ENCODE peak calls at places on chromosomes 12 and 14, in six cellular contexts. E is HCT116; Y is gastrocnemius medialis; T is upper lobe of right lung; R is heart right ventricle; F is CD8-positive, alpha-beta memory T cell. M is an unnamed sample.

GRCh38 chr12:54526800-54527630 is 22.4 kb upstream of the PDE1B start:
- DNase-seq in E (peak; percentile 53), Y (no peak), T (no peak), R (peak; percentile 32), F (no peak), M (peak; percentile 5)

GRCh38 chr14:24315807-24316596 is 4.7 kb downstream of the LTB4R start:
- DNase-seq in E (no peak), Y (peak; percentile 31), T (peak; percentile 75), R (peak; percentile 67), F (no peak), M (no peak)

GRCh38 chr14:70722418-70722817 is 80.7 kb downstream of the TTC9 start:
- DNase-seq in E (no peak), Y (no peak), T (no peak), R (no peak), F (no peak), M (no peak)

GRCh38 chr14:93993382-93993781 is 3.7 kb upstream of the CCDC197 start:
- DNase-seq in E (no peak), Y (no peak), T (no peak), R (no peak), F (no peak), M (no peak)

GRCh38 chr14:70698288-70698687 is 56.6 kb downstream of the TTC9 start:
- DNase-seq in E (no peak), Y (peak; percentile 18), T (no peak), R (no peak), F (no peak), M (no peak)

GRCh38 chr14:58270628-58271027 is 26.0 kb downstream of the PSMA3 start:
- DNase-seq in E (no peak), Y (no peak), T (no peak), R (no peak), F (no peak), M (no peak)

GRCh38 chr14:76007852-76008251 is 22.3 kb downstream of the IFT43 start:
- DNase-seq in E (no peak), Y (no peak), T (no peak), R (no peak), F (no peak), M (no peak)

GRCh38 chr12:130281157-130281799 is 56.4 kb upstream of the PIWIL1 start:
- DNase-seq in E (no peak), Y (no peak), T (no peak), R (peak; percentile 18), F (no peak), M (no peak)

GRCh38 chr12:50240096-50240791 is 43.1 kb downstream of the LIMA1 start:
- DNase-seq in E (no peak), Y (no peak), T (no peak), R (no peak), F (no peak), M (no peak)

GRCh38 chr12:132940071-132940719 is 15.9 kb downstream of the ZNF605 start:
- DNase-seq in E (no peak), Y (no peak), T (no peak), R (no peak), F (no peak), M (peak; percentile 84)
- H3K9me3 ChIP-seq in E (peaks cover 18% of the 10 kb centered on the region), Y (peaks cover 8% of the 10 kb centered on the region), T (peaks cover 54% of the 10 kb centered on the region), R (no peaks in the 10 kb centered on the region), F (peaks cover 7% of the 10 kb centered on the region), M (peaks cover 65% of the 10 kb centered on the region)

GRCh38 chr12:69471667-69472385 is 1.6 kb downstream of the FRS2 start:
- DNase-seq in E (no peak), Y (no peak), T (no peak), R (no peak), F (no peak), M (no peak)

GRCh38 chr12:69479675-69480074 is 9.5 kb downstream of the FRS2 start:
- DNase-seq in E (no peak), Y (no peak), T (no peak), R (no peak), F (no peak), M (no peak)

GRCh38 chr12:69476276-69477017 is 6.3 kb downstream of the FRS2 start:
- DNase-seq in E (no peak), Y (no peak), T (no peak), R (no peak), F (no peak), M (no peak)

GRCh38 chr12:69473229-69473628 is 3.0 kb downstream of the FRS2 start:
- DNase-seq in E (no peak), Y (no peak), T (no peak), R (no peak), F (no peak), M (no peak)

DNA sequence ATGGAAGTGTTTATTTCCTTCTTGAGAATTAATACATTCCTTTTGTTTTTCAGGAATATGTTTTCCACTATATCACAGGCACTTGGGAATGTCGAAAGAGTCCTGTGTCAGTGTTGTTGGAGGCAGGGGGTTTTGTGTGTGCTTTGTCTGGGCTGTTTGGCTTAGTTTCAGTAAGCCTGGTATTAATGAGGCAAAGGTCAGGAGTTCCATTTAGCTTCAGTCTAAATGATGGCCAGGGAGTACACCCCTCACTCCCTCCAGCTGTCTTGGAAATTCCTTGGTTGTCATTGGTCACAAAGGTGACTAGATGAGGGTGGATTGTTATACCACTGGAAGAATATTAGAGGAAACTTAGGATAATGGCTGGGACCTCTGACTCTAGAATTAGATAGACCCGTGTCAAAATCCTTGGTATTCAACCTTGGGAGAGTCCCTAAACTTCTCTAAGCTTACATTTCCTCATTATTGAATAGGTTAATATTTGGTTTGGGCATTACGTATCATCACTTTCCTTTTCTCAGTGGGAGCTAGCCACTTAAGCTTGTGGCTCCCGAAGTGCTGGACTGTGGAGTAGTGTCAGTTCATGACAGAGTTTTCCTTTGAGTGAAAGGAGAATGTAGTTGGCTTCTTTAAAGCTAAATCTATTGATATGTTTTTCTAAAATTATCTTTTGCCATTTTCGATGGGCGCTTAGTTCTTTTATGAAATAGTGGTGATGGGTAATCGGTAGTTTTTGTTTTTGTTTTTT is 5.2 kb downstream of the FRS2 start:
- DNase-seq in E (no peak), Y (no peak), T (no peak), R (no peak), F (no peak), M (no peak)
- H3K4me1 ChIP-seq in E (peaks cover 8% of the 10 kb centered on the region), Y (peaks cover 66% of the 10 kb centered on the region), T (peaks cover 58% of the 10 kb centered on the region), R (peaks cover 3% of the 10 kb centered on the region), F (peaks cover 27% of the 10 kb centered on the region), M (peaks cover 36% of the 10 kb centered on the region)

GRCh38 chr12:76444408-76444984 is 96.3 kb upstream of the BBS10 start:
- DNase-seq in E (no peak), Y (no peak), T (no peak), R (no peak), F (no peak), M (no peak)
- H3K9me3 ChIP-seq in E (no peaks in the 10 kb centered on the region), Y (no peaks in the 10 kb centered on the region), T (no peaks in the 10 kb centered on the region), R (no peaks in the 10 kb centered on the region), F (no peaks in the 10 kb centered on the region), M (no peaks in the 10 kb centered on the region)

GRCh38 chr12:49057888-49058287 is 2.7 kb downstream of the KMT2D start:
- DNase-seq in E (no peak), Y (no peak), T (no peak), R (no peak), F (no peak), M (no peak)
- H3K4me1 ChIP-seq in E (peaks cover 17% of the 10 kb centered on the region), Y (peaks cover 49% of the 10 kb centered on the region), T (peaks cover 44% of the 10 kb centered on the region), R (peaks cover 24% of the 10 kb centered on the region), F (peaks cover 58% of the 10 kb centered on the region), M (peaks cover 38% of the 10 kb centered on the region)

DNA sequence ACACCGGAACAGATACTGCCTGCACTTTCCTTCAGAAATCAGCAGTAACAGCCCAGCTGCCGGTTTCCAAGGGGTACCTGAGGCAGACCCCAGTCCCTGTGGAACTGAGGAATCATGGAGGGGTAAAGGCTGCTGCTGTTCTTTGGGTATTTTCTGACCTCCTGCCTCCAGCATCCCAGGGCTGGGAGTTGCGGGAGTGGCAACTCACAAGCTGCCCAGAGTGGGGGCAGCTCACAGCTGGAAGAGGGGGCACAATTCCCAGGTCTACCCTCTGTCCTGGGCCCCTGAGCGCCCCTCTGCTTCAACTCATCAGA is 9.6 kb downstream of the ZNF605 start:
- DNase-seq in E (no peak), Y (no peak), T (no peak), R (no peak), F (no peak), M (peak; percentile 88)
- H3K9me3 ChIP-seq in E (peaks cover 24% of the 10 kb centered on the region), Y (peaks cover 12% of the 10 kb centered on the region), T (peaks cover 64% of the 10 kb centered on the region), R (no peaks in the 10 kb centered on the region), F (peaks cover 4% of the 10 kb centered on the region), M (peaks cover 84% of the 10 kb centered on the region)

GRCh38 chr12:89385965-89386537 is 33.8 kb upstream of the DUSP6 start:
- DNase-seq in E (no peak), Y (no peak), T (no peak), R (no peak), F (no peak), M (no peak)

GRCh38 chr12:89384750-89385273 is 32.5 kb upstream of the DUSP6 start:
- DNase-seq in E (no peak), Y (no peak), T (no peak), R (no peak), F (no peak), M (no peak)

GRCh38 chr12:89384050-89384749 is 31.9 kb upstream of the DUSP6 start:
- DNase-seq in E (no peak), Y (peak; percentile 26), T (no peak), R (peak; percentile 28), F (no peak), M (peak; percentile 44)

GRCh38 chr12:89382366-89382765 is 30.1 kb upstream of the DUSP6 start:
- DNase-seq in E (no peak), Y (no peak), T (no peak), R (no peak), F (no peak), M (no peak)

GRCh38 chr12:89383235-89384049 is 31.1 kb upstream of the DUSP6 start:
- DNase-seq in E (no peak), Y (no peak), T (no peak), R (no peak), F (no peak), M (no peak)
- H3K4me1 ChIP-seq in E (no peaks in the 10 kb centered on the region), Y (peaks cover 5% of the 10 kb centered on the region), T (peaks cover 30% of the 10 kb centered on the region), R (peaks cover 2% of the 10 kb centered on the region), F (no peaks in the 10 kb centered on the region), M (peaks cover 15% of the 10 kb centered on the region)

GRCh38 chr14:20723458-20723857 is 22.2 kb upstream of the EDDM3A start:
- DNase-seq in E (no peak), Y (no peak), T (no peak), R (peak; percentile 15), F (no peak), M (no peak)
- H3K9me3 ChIP-seq in E (no peaks in the 10 kb centered on the region), Y (no peaks in the 10 kb centered on the region), T (no peaks in the 10 kb centered on the region), R (no peaks in the 10 kb centered on the region), F (no peaks in the 10 kb centered on the region), M (no peaks in the 10 kb centered on the region)

DNA sequence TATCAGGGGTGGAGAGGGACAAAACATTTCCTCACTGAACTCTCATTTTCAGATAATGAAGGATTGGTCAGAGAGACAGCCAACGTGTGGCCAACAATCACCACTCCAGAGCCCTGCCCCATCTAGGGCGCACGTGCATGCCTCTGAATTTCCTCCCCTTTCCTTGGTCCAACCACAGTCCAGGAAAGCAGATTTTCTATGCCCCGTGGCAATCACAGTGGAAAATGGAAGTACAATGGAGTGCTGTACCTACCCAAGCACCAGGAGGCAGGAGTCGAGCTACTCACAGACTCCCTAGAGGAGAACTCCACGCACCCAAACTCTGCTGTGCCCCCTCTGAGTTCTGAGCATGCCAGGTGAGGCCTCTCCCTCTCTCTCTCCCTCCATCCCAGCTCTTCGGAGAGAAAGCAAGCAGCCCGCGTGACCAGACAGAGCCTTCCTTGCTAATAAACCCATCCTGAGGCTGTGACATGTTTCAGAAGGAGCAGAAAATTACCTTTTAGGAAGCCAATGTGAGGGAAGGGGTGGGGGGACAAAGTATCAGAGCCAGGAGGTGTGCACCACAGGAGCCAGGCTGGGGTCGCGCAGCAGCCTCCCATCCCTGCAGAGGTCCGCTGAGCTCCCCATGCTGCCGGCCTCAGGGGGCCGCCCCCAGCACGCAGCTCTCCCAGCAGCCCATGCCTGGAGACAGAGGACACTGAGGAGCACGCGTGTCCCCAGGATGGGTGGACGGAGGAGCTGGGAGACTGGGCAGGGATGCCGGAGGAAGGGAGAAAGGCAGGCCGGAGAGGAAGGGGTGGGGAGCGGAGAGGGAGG is 73.4 kb downstream of the PITPNM2 start:
- DNase-seq in E (no peak), Y (no peak), T (no peak), R (no peak), F (no peak), M (no peak)
- H3K4me1 ChIP-seq in E (peaks cover 15% of the 10 kb centered on the region), Y (peaks cover 27% of the 10 kb centered on the region), T (peaks cover 15% of the 10 kb centered on the region), R (peaks cover 24% of the 10 kb centered on the region), F (peaks cover 49% of the 10 kb centered on the region), M (no peaks in the 10 kb centered on the region)

M was measured in SJSA1.